ENCODE peak calls at places on chromosomes 7 and 10, in four cellular contexts. One of them, this sample, is unnamed.

GRCh38 chr7:128053991-128054390 is 22.8 kb upstream of the LRRC4 start:
- DNase-seq in stomach: no peak
- DNase-seq in foreskin fibroblast: no peak
- DNase-seq in GM13977: no peak
- DNase-seq in this sample: no peak

GRCh38 chr10:753530-753929 is 64.1 kb upstream of the DIP2C start:
- DNase-seq in stomach: no peak
- DNase-seq in foreskin fibroblast: no peak
- DNase-seq in GM13977: no peak
- DNase-seq in this sample: no peak

GRCh38 chr7:82818091-82818620 is 344.5 kb downstream of the PCLO start:
- DNase-seq in stomach: no peak
- DNase-seq in foreskin fibroblast: no peak
- DNase-seq in GM13977: no peak
- DNase-seq in this sample: no peak

GRCh38 chr7:2926120-2926897 is 82.2 kb upstream of the GNA12 start:
- DNase-seq in stomach: no peak
- DNase-seq in foreskin fibroblast: no peak
- DNase-seq in GM13977: no peak
- DNase-seq in this sample: no peak

GRCh38 chr10:102620138-102620591 is 24.1 kb upstream of the TRIM8 start:
- DNase-seq in stomach: no peak
- DNase-seq in foreskin fibroblast: no peak
- DNase-seq in GM13977: no peak
- DNase-seq in this sample: no peak

GRCh38 chr10:794382-794956 is 105.0 kb upstream of the DIP2C start:
- DNase-seq in stomach: no peak
- DNase-seq in foreskin fibroblast: no peak
- DNase-seq in GM13977: no peak
- DNase-seq in this sample: no peak

GRCh38 chr10:21572578-21572977 is 38.5 kb downstream of the MLLT10 start:
- DNase-seq in stomach: no peak
- DNase-seq in foreskin fibroblast: peak; percentile 57
- DNase-seq in GM13977: no peak
- DNase-seq in this sample: no peak

GRCh38 chr10:93445978-93446720 is 36.0 kb downstream of the MYOF start:
- DNase-seq in stomach: no peak
- DNase-seq in foreskin fibroblast: no peak
- DNase-seq in GM13977: no peak
- DNase-seq in this sample: no peak

GRCh38 chr7:133753513-133753912 is 373.6 kb upstream of the LRGUK start:
- DNase-seq in stomach: no peak
- DNase-seq in foreskin fibroblast: no peak
- DNase-seq in GM13977: no peak
- DNase-seq in this sample: no peak

GRCh38 chr7:121485457-121486243 is 89.5 kb upstream of the FAM3C start:
- DNase-seq in stomach: no peak
- DNase-seq in foreskin fibroblast: no peak
- DNase-seq in GM13977: no peak
- DNase-seq in this sample: no peak

GRCh38 chr7:82578430-82578829 is 134.9 kb upstream of the CACNA2D1 start:
- DNase-seq in stomach: no peak
- DNase-seq in foreskin fibroblast: no peak
- DNase-seq in GM13977: no peak
- DNase-seq in this sample: no peak

GRCh38 chr7:102916426-102916825 is 3.6 kb downstream of the LRRC17 start:
- DNase-seq in stomach: no peak
- DNase-seq in foreskin fibroblast: peak; percentile 69
- DNase-seq in GM13977: no peak
- DNase-seq in this sample: no peak

GRCh38 chr7:82805527-82805960 is 357.1 kb downstream of the PCLO start:
- DNase-seq in stomach: no peak
- DNase-seq in foreskin fibroblast: peak; percentile 79
- DNase-seq in GM13977: no peak
- DNase-seq in this sample: no peak

GRCh38 chr7:11665381-11665780 is 166.6 kb downstream of the THSD7A start:
- DNase-seq in stomach: no peak
- DNase-seq in foreskin fibroblast: no peak
- DNase-seq in GM13977: no peak
- DNase-seq in this sample: no peak

GRCh38 chr10:103916901-103917300 is 1.1 kb downstream of the STN1 start:
- DNase-seq in stomach: no peak
- DNase-seq in foreskin fibroblast: no peak
- DNase-seq in GM13977: no peak
- DNase-seq in this sample: no peak

GRCh38 chr7:26042237-26042636 is 109.8 kb upstream of the NFE2L3 start:
- DNase-seq in stomach: no peak
- DNase-seq in foreskin fibroblast: no peak
- DNase-seq in GM13977: no peak
- DNase-seq in this sample: no peak

GRCh38 chr7:74615933-74616780 is 41.4 kb upstream of the GTF2I start:
- DNase-seq in stomach: no peak
- DNase-seq in foreskin fibroblast: no peak
- DNase-seq in GM13977: no peak
- DNase-seq in this sample: peak; percentile 23

GRCh38 chr7:30681262-30682130 is 760 bp downstream of the CRHR2 start:
- DNase-seq in stomach: no peak
- DNase-seq in foreskin fibroblast: no peak
- DNase-seq in GM13977: no peak
- DNase-seq in this sample: peak; percentile 49

GRCh38 chr10:31147220-31147608 is 115.5 kb upstream of the ZNF438 start:
- DNase-seq in stomach: no peak
- DNase-seq in foreskin fibroblast: peak; percentile 76
- DNase-seq in GM13977: no peak
- DNase-seq in this sample: no peak

GRCh38 chr7:52995676-52996075 is 39.8 kb upstream of the POM121L12 start:
- DNase-seq in stomach: no peak
- DNase-seq in foreskin fibroblast: no peak
- DNase-seq in GM13977: no peak
- DNase-seq in this sample: no peak

GRCh38 chr10:104045151-104046089 is 40.3 kb downstream of the COL17A1 start:
- DNase-seq in stomach: peak; percentile 46
- DNase-seq in foreskin fibroblast: peak; percentile 67
- DNase-seq in GM13977: peak; percentile 51
- DNase-seq in this sample: peak; percentile 50

GRCh38 chr7:134792968-134793367 is 13.5 kb downstream of the CALD1 start:
- DNase-seq in stomach: no peak
- DNase-seq in foreskin fibroblast: no peak
- DNase-seq in GM13977: no peak
- DNase-seq in this sample: no peak

GRCh38 chr7:55073051-55073511 is 54.3 kb downstream of the EGFR start:
- DNase-seq in stomach: no peak
- DNase-seq in foreskin fibroblast: no peak
- DNase-seq in GM13977: peak; percentile 68
- DNase-seq in this sample: no peak

DNA sequence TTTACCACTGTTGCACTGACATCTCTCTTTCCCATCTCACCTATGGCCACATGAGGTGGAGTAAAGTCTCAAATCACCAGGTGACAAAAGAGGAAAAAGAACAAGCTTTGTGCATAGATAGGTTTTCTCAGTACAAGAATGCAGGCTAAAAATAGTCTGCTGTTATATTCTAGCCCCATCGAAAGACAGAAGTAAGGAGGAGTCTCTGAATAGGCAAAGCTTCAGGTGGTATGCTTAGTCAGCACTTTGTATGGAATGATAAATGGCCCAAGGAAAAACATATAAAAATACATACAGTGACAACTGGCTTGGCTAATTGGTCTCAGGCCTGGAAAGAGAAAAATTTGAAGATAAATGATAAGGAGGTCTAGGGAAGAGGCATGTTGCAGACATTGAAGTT is 39.6 kb upstream of the KCND2 start:
- DNase-seq in stomach: no peak
- DNase-seq in foreskin fibroblast: no peak
- DNase-seq in GM13977: no peak
- DNase-seq in this sample: no peak
- TF ChIP-seq CTCF in stomach: no peak
- TF ChIP-seq CTCF in foreskin fibroblast: no peak
- TF ChIP-seq CTCF in GM13977: no peak
- TF ChIP-seq CTCF in this sample: no peak

DNA sequence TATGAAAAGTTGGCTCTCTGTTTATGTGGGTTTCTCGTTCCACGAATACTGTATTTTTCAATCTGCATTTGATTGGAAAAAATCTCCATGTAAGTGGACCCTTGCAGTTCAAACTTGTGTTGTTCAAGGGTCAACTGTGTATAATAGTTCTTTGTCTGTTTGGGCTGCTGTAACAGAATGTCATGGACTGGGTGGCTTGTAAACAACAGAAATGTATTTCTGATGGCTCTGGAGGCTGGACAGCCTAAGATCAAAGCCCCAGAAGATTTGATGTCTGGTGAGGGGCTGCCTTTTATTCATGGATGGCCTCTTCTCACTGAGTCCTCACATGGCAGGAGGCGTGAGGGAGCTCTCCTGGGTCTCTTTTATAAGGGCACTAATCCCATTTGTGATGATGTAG is 36.2 kb downstream of the INPP5F start:
- DNase-seq in stomach: no peak
- DNase-seq in foreskin fibroblast: no peak
- DNase-seq in GM13977: no peak
- DNase-seq in this sample: no peak
- TF ChIP-seq CTCF in stomach: no peak
- TF ChIP-seq CTCF in foreskin fibroblast: no peak
- TF ChIP-seq CTCF in GM13977: no peak
- TF ChIP-seq CTCF in this sample: no peak

GRCh38 chr7:78081888-78082287 is 283.3 kb downstream of the PHTF2 start:
- DNase-seq in stomach: no peak
- DNase-seq in foreskin fibroblast: no peak
- DNase-seq in GM13977: no peak
- DNase-seq in this sample: no peak
- TF ChIP-seq CTCF in stomach: no peak
- TF ChIP-seq CTCF in foreskin fibroblast: no peak
- TF ChIP-seq CTCF in GM13977: no peak
- TF ChIP-seq CTCF in this sample: no peak

DNA sequence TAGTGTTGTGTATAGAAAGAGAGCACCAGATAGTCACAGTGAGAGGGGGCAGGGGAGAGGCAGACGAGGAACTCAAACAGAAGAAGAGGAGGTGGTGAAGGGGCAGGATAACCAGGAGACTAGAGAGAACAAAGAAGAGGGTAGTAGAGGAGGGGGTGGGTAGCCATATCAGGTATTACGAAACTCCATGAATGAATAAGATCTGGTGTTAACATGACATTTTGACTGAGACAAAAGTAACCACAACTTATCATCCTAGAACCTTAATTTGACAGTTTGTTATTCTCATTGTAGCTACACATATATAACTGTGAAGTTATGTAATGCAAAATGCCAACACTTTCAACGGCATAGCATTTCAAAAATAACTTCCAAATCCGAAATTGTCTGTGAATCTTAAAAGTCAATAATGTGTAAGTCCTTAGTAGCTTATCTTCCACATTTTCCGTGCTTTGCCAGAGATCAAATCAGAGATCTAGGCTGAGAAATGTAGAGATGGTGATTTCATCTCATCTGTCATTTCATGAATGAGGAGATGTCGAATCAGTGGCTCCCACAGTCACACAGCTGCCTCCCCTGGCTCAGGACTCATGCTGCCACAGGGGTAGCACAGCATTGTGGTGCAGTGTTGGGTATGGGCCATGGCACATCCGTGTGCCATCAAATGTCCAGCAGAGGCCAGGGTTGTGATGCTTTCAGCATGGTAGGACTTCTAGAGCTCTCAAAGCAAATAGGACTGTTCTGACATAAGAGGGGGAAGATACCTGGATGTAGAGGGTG is 202.1 kb downstream of the HECW1 start:
- DNase-seq in stomach: no peak
- DNase-seq in foreskin fibroblast: no peak
- DNase-seq in GM13977: peak; percentile 69
- DNase-seq in this sample: no peak
- TF ChIP-seq CTCF in stomach: no peak
- TF ChIP-seq CTCF in foreskin fibroblast: no peak
- TF ChIP-seq CTCF in GM13977: no peak
- TF ChIP-seq CTCF in this sample: no peak

DNA sequence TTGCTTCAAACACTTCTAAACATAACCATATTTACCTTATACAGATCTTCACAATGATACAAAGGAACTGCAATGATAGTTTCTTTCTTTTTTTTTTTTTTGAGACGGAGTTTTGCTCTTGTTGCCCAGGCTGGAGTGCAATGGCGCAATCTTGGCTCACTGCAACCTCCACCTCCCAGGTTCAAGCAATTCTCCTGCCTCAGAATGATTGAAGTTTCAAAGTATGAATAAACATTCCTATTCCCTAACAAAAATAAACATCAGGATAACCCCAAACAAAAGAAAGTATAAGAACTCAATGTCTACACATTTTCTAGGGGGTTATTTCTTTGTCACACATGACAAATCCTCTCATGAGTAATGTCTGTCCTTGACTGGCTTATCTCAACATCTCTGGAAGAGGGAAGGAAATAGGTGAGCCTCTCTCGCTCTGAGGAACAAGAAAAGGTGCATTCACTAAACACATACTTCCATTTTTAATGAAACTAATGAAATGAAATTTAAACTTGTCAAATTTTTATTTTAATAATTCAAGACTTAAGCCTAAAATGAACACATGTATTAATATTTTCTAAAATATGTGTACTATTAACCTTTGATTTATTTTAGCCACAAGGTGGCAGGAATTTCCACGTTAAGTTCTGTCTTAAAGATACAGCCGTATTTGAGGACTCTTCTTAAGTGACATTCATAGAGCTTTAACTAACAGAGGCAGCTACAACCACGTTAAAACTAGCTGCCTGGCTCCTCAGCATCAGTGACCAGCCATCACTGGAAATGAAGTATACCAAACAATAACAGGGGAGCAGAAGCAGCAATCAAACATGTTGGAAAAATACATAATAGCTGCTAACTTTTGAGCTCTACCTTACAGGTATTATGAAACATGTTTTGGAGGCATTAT is 58.3 kb downstream of the MALSU1 start:
- DNase-seq in stomach: no peak
- DNase-seq in foreskin fibroblast: peak; percentile 42
- DNase-seq in GM13977: peak; percentile 48
- DNase-seq in this sample: no peak
- TF ChIP-seq CTCF in stomach: no peak
- TF ChIP-seq CTCF in foreskin fibroblast: no peak
- TF ChIP-seq CTCF in GM13977: peak; percentile 39
- TF ChIP-seq CTCF in this sample: peak; percentile 35

GRCh38 chr7:882336-883028 is 6.1 kb downstream of the GET4 start:
- DNase-seq in stomach: no peak
- DNase-seq in foreskin fibroblast: no peak
- DNase-seq in GM13977: no peak
- DNase-seq in this sample: peak; percentile 7

GRCh38 chr7:881441-882234 is 5.3 kb downstream of the GET4 start:
- DNase-seq in stomach: no peak
- DNase-seq in foreskin fibroblast: no peak
- DNase-seq in GM13977: no peak
- DNase-seq in this sample: no peak

GRCh38 chr7:884191-885003 is 8.0 kb downstream of the GET4 start:
- DNase-seq in stomach: peak; percentile 69
- DNase-seq in foreskin fibroblast: no peak
- DNase-seq in GM13977: no peak
- DNase-seq in this sample: peak; percentile 22

GRCh38 chr7:885261-885892 is 9.0 kb downstream of the GET4 start:
- DNase-seq in stomach: no peak
- DNase-seq in foreskin fibroblast: no peak
- DNase-seq in GM13977: no peak
- DNase-seq in this sample: peak; percentile 30

GRCh38 chr7:883029-884021 is 7.0 kb downstream of the GET4 start:
- DNase-seq in stomach: no peak
- DNase-seq in foreskin fibroblast: no peak
- DNase-seq in GM13977: no peak
- DNase-seq in this sample: peak; percentile 17
- TF ChIP-seq CTCF in stomach: no peak
- TF ChIP-seq CTCF in foreskin fibroblast: no peak
- TF ChIP-seq CTCF in GM13977: no peak
- TF ChIP-seq CTCF in this sample: no peak